ENCODE peak calls at places on chromosomes 11 and 22, in nine cellular contexts. B is pancreas, Y is SJCRH30, F is mesenchymal stem cell, J is neuronal stem cell, Z is adrenal gland, C is fibroblast of lung, Q is upper lobe of right lung, E is Peyer's patch. O is an unnamed sample.

GRCh38 chr11:100932474-100933100 is 197.0 kb downstream of the PGR start:
- DNase-seq in B (no peak), Y (peak; percentile 64), F (peak; percentile 59), J (no peak), Z (no peak), C (peak; percentile 62), Q (no peak), E (no peak), O (no peak)

GRCh38 chr11:66845876-66846212 is 2.6 kb downstream of the RCE1 start:
- DNase-seq in B (no peak), Y (no peak), F (no peak), J (no peak), Z (peak; percentile 15), C (no peak), Q (no peak), E (no peak), O (peak; percentile 44)

GRCh38 chr11:75719089-75719638 is 1.5 kb downstream of the MOGAT2 start:
- DNase-seq in B (no peak), Y (no peak), F (no peak), J (no peak), Z (no peak), C (no peak), Q (no peak), E (no peak), O (no peak)

GRCh38 chr22:33000342-33001280 is 57.6 kb downstream of the SYN3 start:
- DNase-seq in B (peak; percentile 64), Y (peak; percentile 81), F (peak; percentile 56), J (peak; percentile 67), Z (peak; percentile 43), C (peak; percentile 45), Q (peak; percentile 80), E (no peak), O (peak; percentile 58)

GRCh38 chr11:15493921-15494630 is 379.4 kb downstream of the INSC start:
- DNase-seq in B (no peak), Y (peak; percentile 60), F (peak; percentile 50), J (no peak), Z (no peak), C (peak; percentile 34), Q (no peak), E (no peak), O (peak; percentile 30)

GRCh38 chr11:66891849-66892660 is 35.2 kb downstream of the LRFN4 start:
- DNase-seq in B (peak; percentile 9), Y (peak; percentile 76), F (peak; percentile 94), J (no peak), Z (peak; percentile 95), C (peak; percentile 97), Q (no peak), E (no peak), O (no peak)

GRCh38 chr11:57213282-57214086 is 23.6 kb downstream of the APLNR start:
- DNase-seq in B (no peak), Y (no peak), F (peak; percentile 10), J (peak; percentile 94), Z (no peak), C (peak; percentile 58), Q (no peak), E (no peak), O (no peak)

GRCh38 chr11:44681698-44682097 is 45.1 kb upstream of the TSPAN18 start:
- DNase-seq in B (no peak), Y (no peak), F (peak; percentile 80), J (no peak), Z (peak; percentile 46), C (peak; percentile 22), Q (no peak), E (no peak), O (no peak)

GRCh38 chr22:38172489-38173155 is 9.0 kb downstream of the PLA2G6 start:
- DNase-seq in B (peak; percentile 83), Y (peak; percentile 53), F (no peak), J (no peak), Z (peak; percentile 46), C (peak; percentile 62), Q (peak; percentile 73), E (no peak), O (peak; percentile 83)

GRCh38 chr11:64762277-64762915 is 2.6 kb upstream of the PYGM start:
- DNase-seq in B (no peak), Y (no peak), F (no peak), J (no peak), Z (no peak), C (no peak), Q (peak; percentile 59), E (peak; percentile 53), O (no peak)

GRCh38 chr11:9489366-9489765 is 28.6 kb downstream of the ZNF143 start:
- DNase-seq in B (no peak), Y (no peak), F (no peak), J (no peak), Z (no peak), C (peak; percentile 57), Q (no peak), E (no peak), O (no peak)

GRCh38 chr11:10488121-10488580 is 33.1 kb downstream of the AMPD3 start:
- DNase-seq in B (no peak), Y (no peak), F (no peak), J (no peak), Z (peak; percentile 6), C (no peak), Q (no peak), E (no peak), O (no peak)

DNA sequence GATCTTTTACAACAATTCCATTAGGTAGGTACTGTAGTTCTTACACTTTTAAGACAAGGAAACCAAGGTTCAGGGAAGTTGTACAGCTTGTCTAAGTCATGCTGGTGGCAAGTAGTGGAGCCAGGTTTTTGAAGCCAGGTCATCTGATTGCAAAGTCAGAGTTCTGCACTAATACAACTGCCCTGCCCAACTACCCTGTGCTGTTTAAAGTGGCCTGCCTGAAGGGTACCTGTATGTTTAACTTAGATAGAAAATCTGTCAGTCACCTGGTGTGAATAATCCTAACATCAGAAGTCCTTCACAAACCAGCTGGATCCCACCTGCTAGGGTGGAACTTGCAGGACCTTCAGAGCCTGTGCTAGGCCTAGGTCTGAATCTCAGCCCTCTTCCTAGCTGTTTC is 44.2 kb downstream of the ARFGAP2 start:
- DNase-seq in B (no peak), Y (no peak), F (no peak), J (no peak), Z (no peak), C (no peak), Q (no peak), E (no peak), O (no peak)
- H3K4me1 ChIP-seq in B (peaks cover 57% of the 10 kb centered on the region), Y (peaks cover 14% of the 10 kb centered on the region), F (no peaks in the 10 kb centered on the region), J (peaks cover 13% of the 10 kb centered on the region), Z (no peaks in the 10 kb centered on the region), C (no peaks in the 10 kb centered on the region), Q (no peaks in the 10 kb centered on the region), E (no peaks in the 10 kb centered on the region), O (no peaks in the 10 kb centered on the region)

DNA sequence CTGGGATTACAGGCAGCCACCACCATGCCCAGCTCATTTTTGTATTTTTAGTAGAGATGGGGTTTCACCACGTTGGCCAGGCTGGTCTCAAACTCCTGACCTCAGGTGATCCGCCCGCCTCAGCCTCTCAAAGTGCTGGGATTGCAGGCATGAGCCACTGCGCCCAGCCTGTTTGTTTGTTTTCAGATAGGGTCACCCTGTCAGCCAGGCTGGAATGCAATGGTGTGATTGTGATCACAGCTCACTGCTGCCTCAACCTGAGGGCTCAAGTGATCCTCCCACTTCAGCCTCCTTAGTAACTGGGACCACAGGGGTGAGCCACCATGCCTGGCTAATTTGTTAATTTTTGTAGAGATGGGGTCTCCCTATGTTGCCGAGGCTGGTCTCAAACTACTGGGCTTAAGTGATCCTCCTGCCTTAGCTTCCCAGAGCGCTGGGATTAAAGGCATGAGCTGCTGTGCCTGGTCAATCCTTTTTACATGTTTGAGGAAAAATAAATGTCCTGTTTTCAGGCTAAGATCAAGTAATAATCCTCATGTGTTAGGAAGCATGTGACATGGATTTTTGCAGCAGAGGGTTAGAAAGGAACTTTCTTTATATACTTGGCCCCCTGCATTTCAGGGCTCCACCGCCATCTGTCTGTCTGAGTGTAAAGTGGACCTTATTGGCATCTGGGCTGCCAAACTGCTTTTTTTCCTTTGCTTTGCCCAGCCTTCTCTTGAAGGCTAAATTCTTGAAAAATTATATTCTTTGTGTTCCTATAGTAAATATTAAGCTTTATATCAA is 4.8 kb upstream of the SLC3A2 start:
- DNase-seq in B (no peak), Y (no peak), F (no peak), J (no peak), Z (no peak), C (no peak), Q (no peak), E (no peak), O (no peak)
- H3K4me1 ChIP-seq in B (peaks cover 36% of the 10 kb centered on the region), Y (peaks cover 8% of the 10 kb centered on the region), F (peaks cover 10% of the 10 kb centered on the region), J (peaks cover 8% of the 10 kb centered on the region), Z (peaks cover 15% of the 10 kb centered on the region), C (peaks cover 9% of the 10 kb centered on the region), Q (peaks cover 15% of the 10 kb centered on the region), E (no peaks in the 10 kb centered on the region), O (peaks cover 28% of the 10 kb centered on the region)

DNA sequence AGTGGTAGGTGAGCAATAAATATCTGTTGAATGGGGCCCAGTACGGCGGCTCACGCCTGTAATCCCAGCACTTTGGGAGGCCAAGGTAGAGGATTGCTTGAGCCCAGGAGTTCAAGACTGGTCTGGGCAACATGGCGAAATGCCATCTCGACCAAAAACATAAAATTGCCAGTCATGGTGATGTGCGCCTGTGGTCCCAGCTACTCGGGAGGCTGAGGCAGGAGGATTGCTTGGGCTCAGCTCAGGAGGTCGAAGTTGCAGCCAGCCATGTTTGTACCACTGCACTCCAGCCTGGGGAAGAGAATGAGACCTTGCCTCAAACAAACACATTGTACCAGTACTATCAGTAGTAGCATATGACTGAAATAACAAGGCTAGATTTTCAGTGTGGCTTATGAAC is 4.2 kb downstream of the SGSM3 start:
- DNase-seq in B (no peak), Y (no peak), F (no peak), J (no peak), Z (no peak), C (no peak), Q (no peak), E (no peak), O (no peak)
- H3K4me1 ChIP-seq in B (peaks cover 22% of the 10 kb centered on the region), Y (no peaks in the 10 kb centered on the region), F (peaks cover 3% of the 10 kb centered on the region), J (no peaks in the 10 kb centered on the region), Z (peaks cover 9% of the 10 kb centered on the region), C (peaks cover 3% of the 10 kb centered on the region), Q (no peaks in the 10 kb centered on the region), E (no peaks in the 10 kb centered on the region), O (no peaks in the 10 kb centered on the region)

DNA sequence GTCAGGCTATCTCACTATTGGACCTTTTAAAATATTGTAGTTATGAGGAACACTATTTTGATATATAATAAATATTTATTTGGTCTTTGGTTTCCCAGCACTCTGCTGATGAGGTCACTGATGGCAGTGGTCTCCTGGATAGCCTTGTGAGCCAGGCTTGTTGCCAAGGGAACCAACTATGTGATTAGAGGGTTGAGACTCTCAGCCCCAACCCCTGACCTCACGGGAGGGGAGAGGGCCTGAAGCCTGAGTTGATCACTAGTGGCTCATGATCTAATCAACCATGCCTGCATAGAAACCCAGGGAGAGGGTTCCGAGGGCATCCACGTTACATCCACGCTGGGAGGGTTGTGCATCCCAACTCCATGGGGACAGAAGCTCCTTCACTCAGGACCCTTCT is 10.8 kb downstream of the PANX1 start:
- DNase-seq in B (no peak), Y (no peak), F (no peak), J (peak; percentile 56), Z (no peak), C (no peak), Q (no peak), E (no peak), O (no peak)
- H3K4me1 ChIP-seq in B (peaks cover 21% of the 10 kb centered on the region), Y (peaks cover 22% of the 10 kb centered on the region), F (peaks cover 25% of the 10 kb centered on the region), J (peaks cover 15% of the 10 kb centered on the region), Z (peaks cover 7% of the 10 kb centered on the region), C (peaks cover 20% of the 10 kb centered on the region), Q (peaks cover 17% of the 10 kb centered on the region), E (no peaks in the 10 kb centered on the region), O (no peaks in the 10 kb centered on the region)

GRCh38 chr22:31343235-31344191 is 2.6 kb downstream of the PATZ1 start:
- DNase-seq in B (peak; percentile 96), Y (peak; percentile 53), F (peak; percentile 43), J (peak; percentile 74), Z (no peak), C (peak; percentile 22), Q (peak; percentile 93), E (peak; percentile 22), O (no peak)
- H3K4me1 ChIP-seq in B (peaks cover 33% of the 10 kb centered on the region), Y (peaks cover 7% of the 10 kb centered on the region), F (peaks cover 39% of the 10 kb centered on the region), J (peaks cover 43% of the 10 kb centered on the region), Z (peaks cover 32% of the 10 kb centered on the region), C (peaks cover 15% of the 10 kb centered on the region), Q (peaks cover 50% of the 10 kb centered on the region), E (peaks cover 3% of the 10 kb centered on the region), O (peaks cover 45% of the 10 kb centered on the region)